ENCODE peak calls at places on chromosomes 5 and 9, in six cellular contexts. I is lung, G is upper lobe of left lung, T is fibroblast of the aortic adventitia, C is tibial artery, V is stomach. D is an unnamed sample.

GRCh38 chr5:83035373-83036170 is 41.6 kb downstream of the TMEM167A start:
- DNase-seq in I (no peak), G (no peak), T (no peak), C (peak), V (no peak), D (no peak)

GRCh38 chr9:81397735-81398381 is 291.5 kb downstream of the TLE1 start:
- DNase-seq in I (no peak), G (no peak), T (no peak), C (no peak), V (no peak), D (no peak)

GRCh38 chr5:122864400-122864799 is 19.0 kb downstream of the SNX24 start:
- DNase-seq in I (no peak), G (no peak), T (no peak), C (no peak), V (no peak), D (no peak)

GRCh38 chr9:132828201-132828770 is 49.8 kb downstream of the AK8 start:
- DNase-seq in I (no peak), G (no peak), T (no peak), C (peak), V (no peak), D (no peak)

GRCh38 chr9:114098021-114098659 is 952 bp downstream of the KIF12 start:
- DNase-seq in I (no peak), G (peak), T (no peak), C (peak), V (peak), D (no peak)

GRCh38 chr5:40027395-40027794 is 602.6 kb upstream of the DAB2 start:
- DNase-seq in I (no peak), G (no peak), T (no peak), C (no peak), V (no peak), D (no peak)

GRCh38 chr5:122008061-122008460 is 46.3 kb downstream of the SRFBP1 start:
- DNase-seq in I (no peak), G (no peak), T (no peak), C (no peak), V (no peak), D (no peak)

GRCh38 chr5:125198270-125198974 is 452.0 kb upstream of the ZNF608 start:
- DNase-seq in I (peak), G (peak), T (peak), C (no peak), V (peak), D (no peak)

GRCh38 chr9:123081824-123082223 is 48.4 kb downstream of the GPR21 start:
- DNase-seq in I (no peak), G (no peak), T (peak), C (no peak), V (no peak), D (no peak)

GRCh38 chr9:115888131-115888530 is 265.5 kb upstream of the PAPPA start:
- DNase-seq in I (no peak), G (no peak), T (no peak), C (no peak), V (no peak), D (no peak)

GRCh38 chr9:35105571-35106342 is 2.8 kb upstream of the STOML2 start:
- DNase-seq in I (no peak), G (no peak), T (no peak), C (peak), V (no peak), D (no peak)

DNA sequence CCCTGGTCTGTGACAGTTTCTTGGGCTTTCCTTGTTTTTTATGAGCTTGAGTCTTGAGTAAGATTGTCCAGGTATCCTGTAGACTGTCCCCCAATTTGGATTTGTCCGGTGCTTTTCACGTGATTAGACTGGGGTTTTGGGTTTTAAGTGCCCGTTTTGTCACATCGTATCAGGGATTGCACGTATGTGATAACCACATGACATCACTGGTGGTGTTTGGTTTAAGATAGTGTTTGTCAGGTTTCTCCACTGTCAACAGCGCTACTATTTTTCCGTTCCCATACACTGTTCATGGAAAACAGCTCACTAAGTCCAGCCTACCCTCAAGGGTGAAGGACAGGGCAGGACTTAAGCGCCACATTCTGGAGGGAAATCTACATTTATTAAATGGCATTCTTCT is 39.7 kb downstream of the LMNB1 start:
- DNase-seq in I (no peak), G (no peak), T (no peak), C (no peak), V (no peak), D (no peak)
- TF ChIP-seq CTCF in I (no peak), G (no peak), T (no peak), C (no peak), V (no peak), D (no peak)

GRCh38 chr9:91558879-91559278 is 135.2 kb upstream of the NFIL3 start:
- DNase-seq in I (no peak), G (no peak), T (peak), C (no peak), V (no peak), D (no peak)
- TF ChIP-seq CTCF in I (no peak), G (no peak), T (peak), C (no peak), V (no peak), D (no peak)

DNA sequence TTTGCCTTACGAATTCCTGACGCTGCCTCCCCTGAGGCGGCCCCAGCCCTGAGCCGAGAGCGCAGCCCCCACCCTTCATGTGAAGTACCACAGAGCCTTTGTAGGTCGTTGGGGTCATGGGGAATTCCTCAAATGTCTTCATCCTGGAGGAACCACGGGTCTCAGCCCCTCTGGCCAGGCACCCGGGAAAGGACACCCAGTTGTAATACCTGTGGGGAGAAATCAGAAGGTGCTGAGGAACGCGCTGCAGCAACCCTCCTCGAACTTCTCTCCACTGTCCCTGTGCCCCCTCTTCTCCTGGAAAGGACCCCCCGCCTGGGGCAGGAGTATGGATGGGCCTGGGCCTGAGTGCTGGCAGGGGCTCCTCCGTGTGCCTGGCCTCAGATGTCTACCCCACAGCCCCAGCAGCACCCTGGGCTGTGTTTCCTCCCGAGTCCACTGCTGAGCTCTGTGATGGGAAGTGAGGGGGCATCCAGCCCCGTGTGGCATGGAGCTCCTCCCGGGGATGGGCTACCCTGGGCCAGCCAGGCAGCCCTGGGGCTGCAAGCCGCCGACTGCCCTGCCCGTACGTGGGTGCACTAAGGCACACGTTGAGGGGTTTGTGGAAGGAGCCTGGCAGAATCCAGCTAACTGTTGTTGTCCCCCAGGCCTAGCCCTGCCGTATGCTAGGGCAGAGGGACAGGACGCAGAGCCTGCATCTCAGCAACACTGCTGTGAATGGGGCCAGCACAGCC is 18.7 kb upstream of the SCGB3A1 start:
- DNase-seq in I (no peak), G (no peak), T (no peak), C (no peak), V (no peak), D (no peak)
- TF ChIP-seq CTCF in I (no peak), G (no peak), T (no peak), C (no peak), V (no peak), D (no peak)

GRCh38 chr5:17412760-17413671 is 85.0 kb upstream of the TAF11L2 start:
- DNase-seq in I (no peak), G (peak), T (no peak), C (no peak), V (no peak), D (no peak)
- TF ChIP-seq CTCF in I (no peak), G (no peak), T (no peak), C (no peak), V (no peak), D (no peak)

DNA sequence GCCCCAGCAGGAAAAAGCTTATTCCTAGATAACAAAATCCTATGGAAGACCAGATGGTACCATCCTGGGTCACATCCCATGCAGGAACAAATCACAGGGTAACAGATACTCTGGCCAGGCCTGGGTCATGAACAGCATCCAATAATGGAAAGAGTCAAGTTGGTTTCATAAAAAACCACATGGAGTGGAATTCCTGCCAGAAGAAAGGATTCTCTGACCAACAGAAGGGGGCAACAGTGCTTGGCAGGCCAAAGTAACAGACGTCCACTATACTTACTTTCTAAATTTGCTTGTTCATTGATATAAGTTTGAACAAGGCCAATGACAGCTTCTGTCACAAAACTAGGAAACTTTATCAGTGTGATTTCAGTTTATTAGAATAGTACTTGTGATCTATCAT is 273.5 kb downstream of the ARRDC3 start:
- DNase-seq in I (no peak), G (no peak), T (peak), C (no peak), V (no peak), D (no peak)
- TF ChIP-seq CTCF in I (no peak), G (no peak), T (peak), C (no peak), V (no peak), D (no peak)

DNA sequence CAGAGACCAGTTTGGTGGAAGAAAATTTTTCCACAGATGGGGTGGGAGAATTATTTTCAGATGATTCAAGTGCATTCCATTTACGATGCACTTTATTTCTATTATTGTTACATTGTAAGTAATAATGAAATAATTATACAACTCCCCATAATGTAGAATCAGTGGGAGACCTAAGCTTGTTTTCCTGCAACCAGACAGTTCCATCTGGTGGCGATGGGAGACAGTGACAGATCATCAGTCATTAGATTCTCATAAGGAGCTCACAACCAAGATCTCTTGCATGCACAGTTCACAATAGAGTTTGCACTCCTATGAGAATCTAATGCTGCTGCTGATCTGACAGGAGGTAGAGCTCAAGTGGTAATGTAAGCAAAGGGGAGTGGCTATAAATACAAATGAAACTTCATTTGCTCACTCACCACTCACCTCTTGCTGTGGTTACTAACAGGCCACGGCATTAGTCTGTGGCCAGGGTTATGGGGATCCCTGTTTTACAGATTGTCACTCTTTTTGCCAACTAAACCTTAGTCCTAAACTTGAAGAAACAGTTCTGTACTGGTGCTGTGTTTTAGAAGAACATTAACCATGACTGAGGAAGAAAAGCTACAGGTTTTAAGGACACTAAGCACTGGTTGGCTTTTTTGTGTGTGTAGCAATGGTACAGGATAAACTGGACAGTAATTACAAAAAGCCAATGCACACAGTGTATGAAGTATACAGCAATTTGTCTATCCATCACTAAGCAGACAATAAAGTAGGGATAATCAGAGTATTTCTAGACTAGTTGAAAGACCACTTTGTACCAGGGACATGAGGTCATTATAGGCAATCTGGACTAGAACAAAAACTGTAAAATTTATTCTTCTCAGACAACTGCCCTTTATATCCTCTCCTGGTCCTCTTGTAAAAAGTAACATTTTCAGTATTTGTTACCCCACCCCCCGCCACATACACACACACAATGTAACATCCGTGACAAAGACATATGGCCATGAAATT is 9.9 kb downstream of the TMEM232 start:
- DNase-seq in I (no peak), G (no peak), T (no peak), C (no peak), V (no peak), D (no peak)
- TF ChIP-seq CTCF in I (no peak), G (no peak), T (no peak), C (peak), V (no peak), D (no peak)

GRCh38 chr9:133877967-133878366 is 114.2 kb downstream of the VAV2 start:
- DNase-seq in I (no peak), G (no peak), T (no peak), C (no peak), V (no peak), D (no peak)
- TF ChIP-seq CTCF in I (no peak), G (no peak), T (no peak), C (no peak), V (no peak), D (no peak)

DNA sequence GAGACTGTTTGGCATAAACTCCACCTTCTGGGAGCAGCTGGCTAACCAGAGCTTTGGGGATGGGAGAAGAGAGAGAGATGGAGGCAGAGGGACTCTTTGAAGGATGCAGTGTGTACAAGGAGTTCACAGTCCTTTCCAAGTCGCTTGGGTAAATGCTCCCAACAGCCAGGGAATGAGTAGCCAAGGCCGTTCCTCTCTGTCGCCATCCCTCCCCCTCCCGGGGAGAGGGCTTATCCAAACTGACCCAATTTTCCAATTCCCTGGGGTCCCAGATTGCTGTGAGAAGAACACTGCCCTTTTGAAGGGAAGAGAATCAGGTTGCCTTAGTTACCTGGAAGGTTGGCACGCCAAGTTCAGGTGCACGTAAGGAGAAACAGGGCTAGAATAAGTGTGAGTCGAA is 7.9 kb downstream of the WWC1 start:
- DNase-seq in I (no peak), G (no peak), T (no peak), C (no peak), V (no peak), D (no peak)
- TF ChIP-seq CTCF in I (no peak), G (no peak), T (no peak), C (no peak), V (no peak), D (no peak)

GRCh38 chr5:80987078-80987766 is 27.1 kb downstream of the RASGRF2 start:
- DNase-seq in I (no peak), G (no peak), T (no peak), C (no peak), V (no peak), D (no peak)
- TF ChIP-seq CTCF in I (no peak), G (no peak), T (no peak), C (no peak), V (no peak), D (no peak)

D was measured in activated B cell treated with CpG ODN at 0.5 μM for 24 hours.